ENCODE peak calls at places on chromosomes 16 and 17, in four cellular contexts. One of them, this sample, is unnamed. For H3K36me3, the result is how much of the 10 kb centered on the place peaks cover.

GRCh38 chr16:88903267-88903666 is 36.8 kb upstream of the PABPN1L start:
- DNase-seq in IMR-90: no peak
- DNase-seq in fibroblast of lung: no peak
- DNase-seq in neural progenitor cell: no peak
- DNase-seq in this sample: no peak

GRCh38 chr17:8060274-8060673 is 21.4 kb downstream of the ALOX15B start:
- DNase-seq in fibroblast of lung: peak
- DNase-seq in IMR-90: peak
- DNase-seq in neural progenitor cell: peak
- DNase-seq in this sample: peak

GRCh38 chr17:18217412-18218015 is 7.9 kb upstream of the LLGL1 start:
- DNase-seq in IMR-90: peak
- DNase-seq in neural progenitor cell: peak
- DNase-seq in fibroblast of lung: peak
- DNase-seq in this sample: peak

GRCh38 chr17:82756166-82756565 is 4.3 kb downstream of the TBCD start:
- DNase-seq in fibroblast of lung: no peak
- DNase-seq in neural progenitor cell: no peak
- DNase-seq in IMR-90: no peak
- DNase-seq in this sample: no peak

GRCh38 chr16:59412275-59412841 is 678.2 kb upstream of the GOT2 start:
- DNase-seq in fibroblast of lung: peak
- DNase-seq in neural progenitor cell: peak
- DNase-seq in IMR-90: peak
- DNase-seq in this sample: peak

GRCh38 chr17:19457830-19458271 is 46.8 kb downstream of the RNF112 start:
- DNase-seq in neural progenitor cell: peak
- DNase-seq in IMR-90: no peak
- DNase-seq in fibroblast of lung: no peak
- DNase-seq in this sample: no peak

GRCh38 chr17:66301864-66302741 is at the start of gene PRKCA:
- DNase-seq in neural progenitor cell: peak
- DNase-seq in fibroblast of lung: peak
- DNase-seq in IMR-90: peak
- DNase-seq in this sample: peak

GRCh38 chr16:85642762-85643281 is 29.7 kb downstream of the GSE1 start:
- DNase-seq in fibroblast of lung: no peak
- DNase-seq in neural progenitor cell: no peak
- DNase-seq in IMR-90: no peak
- DNase-seq in this sample: no peak

GRCh38 chr16:84047626-84048025 is 5.0 kb upstream of the SLC38A8 start:
- DNase-seq in fibroblast of lung: no peak
- DNase-seq in neural progenitor cell: no peak
- DNase-seq in IMR-90: no peak
- DNase-seq in this sample: no peak

GRCh38 chr16:89848974-89849373 is 20.7 kb downstream of the SPIRE2 start:
- DNase-seq in IMR-90: no peak
- DNase-seq in fibroblast of lung: no peak
- DNase-seq in neural progenitor cell: no peak
- DNase-seq in this sample: no peak

GRCh38 chr17:42675348-42675983 is 1.3 kb downstream of the PLEKHH3 start:
- DNase-seq in neural progenitor cell: no peak
- DNase-seq in fibroblast of lung: no peak
- DNase-seq in IMR-90: no peak
- DNase-seq in this sample: no peak

GRCh38 chr16:10967981-10968380 is 23.6 kb downstream of the CLEC16A start:
- DNase-seq in neural progenitor cell: no peak
- DNase-seq in fibroblast of lung: no peak
- DNase-seq in IMR-90: no peak
- DNase-seq in this sample: no peak

GRCh38 chr16:30987581-30988190 is 2.7 kb downstream of the HSD3B7 start:
- DNase-seq in IMR-90: no peak
- DNase-seq in fibroblast of lung: no peak
- DNase-seq in neural progenitor cell: no peak
- DNase-seq in this sample: no peak

GRCh38 chr17:50765454-50766221 is 1.7 kb downstream of the ANKRD40CL start:
- DNase-seq in fibroblast of lung: no peak
- DNase-seq in neural progenitor cell: no peak
- DNase-seq in IMR-90: no peak
- DNase-seq in this sample: no peak

GRCh38 chr17:67076290-67076689 is 31.9 kb downstream of the CACNG1 start:
- DNase-seq in neural progenitor cell: no peak
- DNase-seq in fibroblast of lung: no peak
- DNase-seq in IMR-90: no peak
- DNase-seq in this sample: no peak

GRCh38 chr16:52629296-52629695 is 82.4 kb upstream of the TOX3 start:
- DNase-seq in fibroblast of lung: peak
- DNase-seq in IMR-90: no peak
- DNase-seq in neural progenitor cell: no peak
- DNase-seq in this sample: peak

GRCh38 chr16:30372037-30372712 is 1.9 kb upstream of the TBC1D10B start:
- DNase-seq in fibroblast of lung: no peak
- DNase-seq in IMR-90: no peak
- DNase-seq in neural progenitor cell: no peak
- DNase-seq in this sample: no peak

GRCh38 chr17:42692489-42692888 is 10.2 kb downstream of the CNTNAP1 start:
- DNase-seq in IMR-90: no peak
- DNase-seq in fibroblast of lung: no peak
- DNase-seq in neural progenitor cell: no peak
- DNase-seq in this sample: no peak

GRCh38 chr17:48577330-48577945 is 712 bp downstream of the HOXB4 start:
- DNase-seq in neural progenitor cell: no peak
- DNase-seq in IMR-90: peak
- DNase-seq in fibroblast of lung: no peak
- DNase-seq in this sample: peak

GRCh38 chr17:34299918-34300600 is 14.5 kb downstream of the CCL11 start:
- DNase-seq in fibroblast of lung: peak
- DNase-seq in neural progenitor cell: no peak
- DNase-seq in IMR-90: peak
- DNase-seq in this sample: peak

GRCh38 chr17:44733753-44734152 is 25.0 kb upstream of the ADAM11 start:
- DNase-seq in neural progenitor cell: peak
- DNase-seq in IMR-90: no peak
- DNase-seq in fibroblast of lung: no peak
- DNase-seq in this sample: no peak

GRCh38 chr16:70665113-70665694 is 18.8 kb downstream of the IL34 start:
- DNase-seq in fibroblast of lung: no peak
- DNase-seq in IMR-90: no peak
- DNase-seq in neural progenitor cell: no peak
- DNase-seq in this sample: no peak

GRCh38 chr16:79599837-79600635 is 501 bp downstream of the MAF start:
- DNase-seq in neural progenitor cell: peak
- DNase-seq in fibroblast of lung: peak
- DNase-seq in IMR-90: no peak
- DNase-seq in this sample: peak

GRCh38 chr17:36515837-36516236 is 18.8 kb downstream of the MYO19 start:
- DNase-seq in IMR-90: no peak
- DNase-seq in neural progenitor cell: no peak
- DNase-seq in fibroblast of lung: no peak
- DNase-seq in this sample: no peak

GRCh38 chr16:89700649-89701424 is 668 bp downstream of the SPATA2L start:
- DNase-seq in IMR-90: peak
- DNase-seq in fibroblast of lung: peak
- DNase-seq in neural progenitor cell: peak
- DNase-seq in this sample: peak

GRCh38 chr17:263773-264172 is 82.3 kb upstream of the DOC2B start:
- DNase-seq in fibroblast of lung: no peak
- DNase-seq in neural progenitor cell: no peak
- DNase-seq in IMR-90: no peak
- DNase-seq in this sample: no peak

GRCh38 chr16:23318639-23319038 is 16.5 kb downstream of the SCNN1B start:
- DNase-seq in fibroblast of lung: no peak
- DNase-seq in neural progenitor cell: no peak
- DNase-seq in IMR-90: no peak
- DNase-seq in this sample: no peak

GRCh38 chr16:4487955-4488481 is 11.8 kb downstream of the HMOX2 start:
- DNase-seq in neural progenitor cell: no peak
- DNase-seq in fibroblast of lung: peak
- DNase-seq in IMR-90: peak
- DNase-seq in this sample: peak

GRCh38 chr16:66520406-66521194 is 29.3 kb downstream of the TK2 start:
- DNase-seq in IMR-90: no peak
- DNase-seq in neural progenitor cell: no peak
- DNase-seq in fibroblast of lung: no peak
- DNase-seq in this sample: no peak

GRCh38 chr16:12881182-12881581 is 20.2 kb upstream of the SHISA9 start:
- DNase-seq in fibroblast of lung: no peak
- DNase-seq in neural progenitor cell: no peak
- DNase-seq in IMR-90: no peak
- DNase-seq in this sample: no peak

GRCh38 chr16:11138769-11139623 is 117.0 kb downstream of the SOCS1 start:
- DNase-seq in neural progenitor cell: no peak
- DNase-seq in IMR-90: peak
- DNase-seq in fibroblast of lung: no peak
- DNase-seq in this sample: peak

GRCh38 chr16:86901483-86901882 is 323.1 kb downstream of the FOXL1 start:
- DNase-seq in fibroblast of lung: peak
- DNase-seq in IMR-90: peak
- DNase-seq in neural progenitor cell: no peak
- DNase-seq in this sample: peak

GRCh38 chr16:55379876-55380390 is 55.9 kb downstream of the IRX6 start:
- DNase-seq in IMR-90: no peak
- DNase-seq in fibroblast of lung: no peak
- DNase-seq in neural progenitor cell: no peak
- DNase-seq in this sample: no peak

GRCh38 chr16:74455619-74456289 is 34.5 kb upstream of the CLEC18B start:
- DNase-seq in fibroblast of lung: peak
- DNase-seq in IMR-90: peak
- DNase-seq in neural progenitor cell: no peak
- DNase-seq in this sample: peak

GRCh38 chr16:50449800-50450199 is 81.0 kb upstream of the BRD7 start:
- DNase-seq in fibroblast of lung: no peak
- DNase-seq in neural progenitor cell: peak
- DNase-seq in IMR-90: no peak
- DNase-seq in this sample: no peak

GRCh38 chr17:14352139-14352538 is 51.3 kb downstream of the HS3ST3B1 start:
- DNase-seq in neural progenitor cell: no peak
- DNase-seq in IMR-90: no peak
- DNase-seq in fibroblast of lung: no peak
- DNase-seq in this sample: no peak

GRCh38 chr16:31298958-31299357 is 39.2 kb downstream of the ITGAM start:
- DNase-seq in neural progenitor cell: no peak
- DNase-seq in IMR-90: no peak
- DNase-seq in fibroblast of lung: no peak
- DNase-seq in this sample: no peak

DNA sequence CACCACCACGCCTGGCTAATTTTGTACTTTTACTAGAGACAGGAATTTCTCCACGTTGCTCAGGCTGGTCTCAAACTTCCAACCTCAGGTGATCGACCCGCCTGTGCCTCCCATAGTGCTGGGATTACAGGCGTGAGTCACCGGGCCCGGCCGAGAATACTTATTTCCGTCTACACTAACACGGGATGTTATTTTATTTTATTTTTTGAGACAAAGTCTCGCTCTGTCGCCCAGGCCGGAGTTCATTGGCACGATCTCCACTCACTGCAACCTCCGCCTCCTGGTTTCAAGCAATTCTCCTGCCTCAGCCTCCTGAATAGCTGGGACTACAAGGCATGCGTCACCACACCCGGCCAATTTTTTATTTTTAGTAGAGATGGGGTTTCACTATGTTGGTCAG is 9.5 kb upstream of the PDXDC1 start:
- DNase-seq in neural progenitor cell: no peak
- DNase-seq in IMR-90: no peak
- DNase-seq in fibroblast of lung: no peak
- DNase-seq in this sample: no peak
- H3K27ac ChIP-seq in neural progenitor cell: no peak
- H3K27ac ChIP-seq in IMR-90: no peak
- H3K27ac ChIP-seq in fibroblast of lung: no peak
- H3K27ac ChIP-seq in this sample: no peak

GRCh38 chr17:31308935-31309334 is 4.9 kb downstream of the EVI2B start:
- DNase-seq in neural progenitor cell: no peak
- DNase-seq in IMR-90: no peak
- DNase-seq in fibroblast of lung: no peak
- DNase-seq in this sample: no peak
- H3K4me2 ChIP-seq in neural progenitor cell: no peak
- H3K4me2 ChIP-seq in IMR-90: no peak
- H3K4me2 ChIP-seq in fibroblast of lung: no peak
- H3K4me2 ChIP-seq in this sample: no peak

GRCh38 chr17:61997649-61998048 is 67.4 kb downstream of the MED13 start:
- DNase-seq in fibroblast of lung: peak
- DNase-seq in neural progenitor cell: no peak
- DNase-seq in IMR-90: peak
- DNase-seq in this sample: peak

GRCh38 chr17:62004388-62004787 is 60.7 kb downstream of the MED13 start:
- DNase-seq in IMR-90: no peak
- DNase-seq in fibroblast of lung: no peak
- DNase-seq in neural progenitor cell: no peak
- DNase-seq in this sample: no peak

GRCh38 chr17:61996916-61997605 is 68.0 kb downstream of the MED13 start:
- DNase-seq in neural progenitor cell: no peak
- DNase-seq in IMR-90: no peak
- DNase-seq in fibroblast of lung: peak
- DNase-seq in this sample: no peak

GRCh38 chr17:62001105-62001504 is 64.0 kb downstream of the MED13 start:
- DNase-seq in IMR-90: no peak
- DNase-seq in fibroblast of lung: no peak
- DNase-seq in neural progenitor cell: no peak
- DNase-seq in this sample: no peak

GRCh38 chr17:62000186-62000585 is 64.9 kb downstream of the MED13 start:
- DNase-seq in fibroblast of lung: no peak
- DNase-seq in neural progenitor cell: no peak
- DNase-seq in IMR-90: no peak
- DNase-seq in this sample: no peak
- H3K36me3 ChIP-seq in fibroblast of lung: under half
- H3K36me3 ChIP-seq in neural progenitor cell: under half
- H3K36me3 ChIP-seq in IMR-90: under half
- H3K36me3 ChIP-seq in this sample: under half

DNA sequence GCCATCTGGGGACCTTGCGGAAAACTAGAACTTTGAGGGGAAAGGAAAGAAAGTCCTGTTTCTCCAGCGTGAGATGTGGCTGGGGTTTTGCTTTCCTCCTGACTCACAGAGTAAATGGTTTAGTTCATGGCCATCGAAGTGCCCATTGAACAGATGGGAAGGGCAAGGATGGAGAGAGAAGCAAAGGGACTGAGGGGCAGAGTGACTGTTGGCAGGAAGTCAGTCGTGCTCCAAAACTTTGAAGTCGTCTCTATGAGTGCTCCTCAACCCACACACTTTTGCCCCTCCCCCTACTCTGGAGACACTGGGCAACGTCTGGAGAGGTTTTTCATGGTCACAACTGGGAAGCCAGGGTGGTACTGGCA is 476.9 kb downstream of the SLC39A11 start:
- DNase-seq in IMR-90: no peak
- DNase-seq in neural progenitor cell: no peak
- DNase-seq in fibroblast of lung: no peak
- DNase-seq in this sample: no peak
- H3K27ac ChIP-seq in IMR-90: no peak
- H3K27ac ChIP-seq in neural progenitor cell: no peak
- H3K27ac ChIP-seq in fibroblast of lung: no peak
- H3K27ac ChIP-seq in this sample: no peak

GRCh38 chr16:25011891-25012499 is 3.2 kb downstream of the ARHGAP17 start:
- DNase-seq in IMR-90: peak
- DNase-seq in neural progenitor cell: no peak
- DNase-seq in fibroblast of lung: no peak
- DNase-seq in this sample: peak
- H3K4me2 ChIP-seq in IMR-90: peak
- H3K4me2 ChIP-seq in neural progenitor cell: no peak
- H3K4me2 ChIP-seq in fibroblast of lung: peak
- H3K4me2 ChIP-seq in this sample: peak

This sample was measured in GM23248.